ENCODE peak calls at places on chromosomes 7 and 10, in nine cellular contexts. Q, S, P, Z, H, C, N, I and M are unnamed samples.

GRCh38 chr10:79139124-79139835 is 70.5 kb downstream of the ZMIZ1 start:
- DNase-seq in C (peak), Q (no peak), S (peak), P (peak), Z (no peak), N (no peak), I (peak), H (peak), M (no peak)

GRCh38 chr10:110387983-110388681 is 83.4 kb upstream of the SMNDC1 start:
- DNase-seq in C (no peak), H (no peak), P (no peak), Z (no peak), I (no peak), N (no peak), Q (peak), S (peak), M (no peak)

GRCh38 chr10:131453772-131454634 is 142.5 kb upstream of the TCERG1L start:
- DNase-seq in Z (peak), P (no peak), H (peak), Q (peak), C (peak), S (no peak), I (peak), N (peak), M (no peak)

GRCh38 chr7:144403102-144403501 is 391 bp downstream of the NOBOX start:
- DNase-seq in N (no peak), P (no peak), Q (no peak), H (no peak), S (no peak), C (no peak), Z (no peak), I (no peak), M (no peak)

GRCh38 chr10:21506351-21506750 is 19.1 kb downstream of the SKIDA1 start:
- DNase-seq in Q (no peak), N (no peak), Z (no peak), H (no peak), S (no peak), C (no peak), I (no peak), P (no peak), M (no peak)

GRCh38 chr10:78258303-78259030 is 224.8 kb downstream of the RPS24 start:
- DNase-seq in C (no peak), N (no peak), H (no peak), Z (no peak), P (no peak), I (no peak), S (no peak), Q (no peak), M (no peak)

GRCh38 chr7:129271500-129272355 is 46.9 kb downstream of the AHCYL2 start:
- DNase-seq in Q (peak), H (no peak), Z (peak), I (peak), P (no peak), N (peak), C (peak), S (peak), M (peak)

GRCh38 chr10:35421553-35422178 is 85.4 kb downstream of the CCNY start:
- DNase-seq in I (peak), H (peak), S (peak), Z (no peak), N (no peak), C (peak), Q (no peak), P (peak), M (peak)

GRCh38 chr7:156969972-156970420 is 20.5 kb downstream of the NOM1 start:
- DNase-seq in H (no peak), Q (no peak), P (no peak), C (peak), Z (no peak), S (no peak), N (no peak), I (no peak), M (no peak)

GRCh38 chr10:100183482-100183881 is 2.3 kb downstream of the ERLIN1 start:
- DNase-seq in Q (no peak), P (no peak), S (no peak), I (no peak), Z (no peak), C (peak), H (no peak), N (no peak), M (no peak)

GRCh38 chr7:111835066-111835465 is 272.8 kb upstream of the IMMP2L start:
- DNase-seq in Q (no peak), P (no peak), I (peak), S (peak), Z (no peak), N (no peak), C (peak), H (no peak), M (no peak)

GRCh38 chr10:80596391-80597257 is 58.9 kb downstream of the SH2D4B start:
- DNase-seq in P (no peak), N (no peak), I (peak), S (peak), Z (peak), H (no peak), C (peak), Q (no peak), M (peak)
- TF ChIP-seq CTCF in P (no peak), N (peak), I (peak), S (peak), Z (peak), H (no peak), C (peak), Q (peak), M (peak)

GRCh38 chr7:49094866-49095265 is 170.5 kb downstream of the CDC14C start:
- DNase-seq in I (no peak), Z (no peak), H (no peak), S (no peak), C (no peak), P (no peak), N (no peak), Q (no peak), M (no peak)

GRCh38 chr7:49102413-49102812 is 178.1 kb downstream of the CDC14C start:
- DNase-seq in N (no peak), H (no peak), Z (no peak), S (no peak), P (no peak), C (no peak), Q (no peak), I (no peak), M (no peak)

GRCh38 chr7:49099587-49100326 is 175.4 kb downstream of the CDC14C start:
- DNase-seq in N (no peak), I (no peak), Q (no peak), Z (no peak), P (no peak), S (no peak), C (peak), H (no peak), M (no peak)
- TF ChIP-seq CTCF in N (no peak), I (no peak), Q (no peak), Z (peak), P (no peak), S (no peak), C (no peak), H (no peak), M (peak)

DNA sequence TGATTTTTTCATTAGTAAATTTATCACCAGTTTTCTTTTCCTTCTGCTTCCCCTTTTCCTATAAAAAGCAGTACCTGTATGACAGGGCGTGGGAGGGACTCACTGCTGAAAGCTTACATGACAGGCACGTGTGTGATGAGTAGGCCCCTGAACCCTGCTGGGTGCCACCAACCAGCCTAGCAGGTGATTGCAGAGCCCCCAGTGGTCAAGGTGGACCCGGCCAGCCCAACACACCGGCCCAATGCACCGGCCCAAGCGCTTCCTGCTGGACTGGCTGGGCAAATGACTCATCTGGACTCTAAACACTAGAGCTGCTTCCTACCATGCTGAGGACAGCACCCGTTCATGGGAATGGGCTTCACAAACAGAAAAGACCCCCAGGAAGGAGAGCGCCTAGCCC is 89.8 kb upstream of the TMEM72 start:
- DNase-seq in N (no peak), Z (no peak), H (no peak), P (no peak), Q (no peak), I (no peak), C (no peak), S (no peak), M (no peak)
- TF ChIP-seq CTCF in N (no peak), Z (no peak), H (no peak), P (no peak), Q (no peak), I (peak), C (no peak), S (no peak), M (no peak)

DNA sequence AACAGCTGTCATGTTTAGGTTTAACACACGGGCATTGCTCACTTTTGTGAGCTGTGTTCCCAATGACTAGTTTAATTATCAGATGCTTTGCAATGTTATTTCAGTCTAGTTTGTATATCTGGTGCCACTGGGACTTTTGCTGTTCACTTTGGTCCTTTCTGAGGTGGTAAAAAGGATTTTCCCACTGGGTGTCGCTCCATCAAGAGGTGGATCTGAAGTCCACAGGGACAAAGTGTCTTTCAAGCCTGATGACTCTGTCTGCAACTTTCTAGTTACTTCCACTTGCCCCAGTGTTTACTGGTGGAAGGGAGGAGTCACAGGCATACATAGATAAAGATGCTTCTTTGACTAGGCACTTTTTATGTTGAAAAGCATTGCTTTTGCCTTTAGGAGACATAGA is 242.2 kb downstream of the HGF start:
- DNase-seq in I (no peak), N (no peak), Z (no peak), H (no peak), P (no peak), C (no peak), S (no peak), Q (no peak), M (no peak)
- TF ChIP-seq CTCF in I (peak), N (no peak), Z (no peak), H (no peak), P (no peak), C (no peak), S (no peak), Q (no peak), M (peak)

GRCh38 chr7:12731214-12731656 is 43.8 kb downstream of the ARL4A start:
- DNase-seq in Q (no peak), H (no peak), Z (no peak), P (no peak), S (peak), N (no peak), I (no peak), C (peak), M (no peak)
- TF ChIP-seq CTCF in Q (no peak), H (no peak), Z (no peak), P (no peak), S (peak), N (no peak), I (peak), C (peak), M (peak)

GRCh38 chr10:45261946-45262345 is 53.5 kb downstream of the OR13A1 start:
- DNase-seq in H (no peak), P (no peak), Z (no peak), C (no peak), S (no peak), N (no peak), Q (no peak), I (no peak), M (no peak)

GRCh38 chr10:45261243-45261775 is 54.1 kb downstream of the OR13A1 start:
- DNase-seq in Z (no peak), S (no peak), H (no peak), C (no peak), N (no peak), P (no peak), Q (no peak), I (no peak), M (no peak)

GRCh38 chr10:45265995-45266394 is 49.4 kb downstream of the OR13A1 start:
- DNase-seq in S (no peak), I (no peak), H (no peak), Q (no peak), N (no peak), Z (no peak), P (no peak), C (no peak), M (no peak)
- TF ChIP-seq CTCF in S (no peak), I (no peak), H (no peak), Q (no peak), N (no peak), Z (no peak), P (no peak), C (no peak), M (no peak)

GRCh38 chr10:70564901-70565351 is 37.6 kb downstream of the PRF1 start:
- DNase-seq in N (no peak), Q (no peak), P (no peak), H (no peak), I (no peak), Z (no peak), S (no peak), C (no peak), M (no peak)
- TF ChIP-seq CTCF in N (no peak), Q (no peak), P (no peak), H (no peak), I (peak), Z (no peak), S (peak), C (no peak), M (no peak)

GRCh38 chr10:80945267-80945880 is 407.7 kb downstream of the SH2D4B start:
- DNase-seq in Q (peak), Z (no peak), S (no peak), H (no peak), C (no peak), P (no peak), N (no peak), I (no peak), M (peak)
- TF ChIP-seq CTCF in Q (peak), Z (peak), S (no peak), H (no peak), C (peak), P (no peak), N (peak), I (no peak), M (peak)

DNA sequence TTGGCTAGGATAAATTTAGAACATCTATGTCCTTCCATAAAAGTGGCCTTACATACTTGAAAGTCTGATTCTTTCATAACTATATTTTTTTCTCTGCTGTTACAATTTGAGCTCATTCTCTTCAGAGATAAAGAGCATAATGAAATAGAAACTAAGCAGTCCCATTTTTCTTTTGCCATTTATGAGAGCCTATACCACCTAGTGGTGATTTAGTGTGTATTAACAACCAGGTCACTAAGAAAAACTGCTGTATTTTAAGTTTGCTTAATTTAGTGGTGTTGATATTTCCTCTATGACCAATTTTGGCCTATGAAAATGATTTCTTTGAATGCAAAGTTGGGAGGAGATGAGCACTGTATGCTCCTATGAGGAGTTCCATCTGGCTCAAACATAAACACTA is 88.7 kb upstream of the ZWINT start:
- DNase-seq in I (no peak), C (no peak), N (no peak), Z (no peak), P (no peak), Q (no peak), H (no peak), S (no peak), M (no peak)
- TF ChIP-seq CTCF in I (no peak), C (no peak), N (no peak), Z (no peak), P (no peak), Q (no peak), H (no peak), S (peak), M (no peak)

GRCh38 chr7:115802415-115802814 is 228.1 kb downstream of the TFEC start:
- DNase-seq in N (no peak), Q (no peak), I (no peak), Z (no peak), C (no peak), S (no peak), P (no peak), H (no peak), M (no peak)

DNA sequence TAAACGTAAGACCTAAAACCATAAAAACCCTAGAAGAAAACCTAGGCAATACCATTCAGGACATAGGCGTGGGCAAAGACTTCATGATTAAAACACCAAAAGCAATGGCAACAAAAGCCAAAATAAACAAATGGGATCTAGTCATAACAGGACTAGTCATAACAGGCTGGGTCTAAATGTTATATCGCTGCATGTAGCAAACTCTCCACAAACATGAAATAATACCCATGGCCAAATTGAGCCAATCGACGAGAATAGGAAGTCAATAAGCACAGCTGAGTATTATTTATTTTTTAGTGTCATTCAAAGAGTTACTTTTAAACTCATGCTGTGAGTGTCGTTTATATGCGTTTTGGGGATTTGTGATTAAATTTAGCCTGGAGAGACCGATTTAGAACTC is 225.1 kb downstream of the TFEC start:
- DNase-seq in C (no peak), S (no peak), N (no peak), Q (no peak), P (no peak), Z (no peak), I (peak), H (no peak), M (no peak)
- TF ChIP-seq CTCF in C (no peak), S (no peak), N (no peak), Q (no peak), P (no peak), Z (no peak), I (no peak), H (no peak), M (no peak)